ENCODE peak calls at places on chromosome 13, in four cellular contexts. K is fibroblast of lung, M is endothelial cell of umbilical vein, Z is neural progenitor cell. G is an unnamed sample.

GRCh38 chr13:39072842-39073241 is 34.6 kb downstream of the NHLRC3 start:
- DNase-seq in K (no peak), Z (no peak), M (no peak), G (no peak)

GRCh38 chr13:94956407-94957110 is 244.2 kb upstream of the SOX21 start:
- DNase-seq in Z (no peak), M (no peak), K (no peak), G (no peak)

GRCh38 chr13:26019881-26020535 is 31.8 kb downstream of the SHISA2 start:
- DNase-seq in Z (no peak), K (peak), M (peak), G (peak)

GRCh38 chr13:84296386-84296785 is 414.1 kb upstream of the SLITRK1 start:
- DNase-seq in Z (no peak), K (no peak), M (no peak), G (no peak)

GRCh38 chr13:100561599-100562204 is 26.9 kb downstream of the GGACT start:
- DNase-seq in K (no peak), M (no peak), Z (no peak), G (no peak)

GRCh38 chr13:53562419-53562818 is 533.8 kb downstream of the OLFM4 start:
- DNase-seq in K (no peak), Z (no peak), M (no peak), G (no peak)

GRCh38 chr13:23980160-23980551 is 82.9 kb upstream of the C1QTNF9B start:
- DNase-seq in M (peak), K (peak), Z (peak), G (no peak)

GRCh38 chr13:112760440-112760839 is 70.6 kb downstream of the ATP11A start:
- DNase-seq in Z (no peak), M (peak), K (peak), G (peak)

GRCh38 chr13:23668557-23668956 is 98.3 kb downstream of the TNFRSF19 start:
- DNase-seq in K (no peak), Z (no peak), M (no peak), G (no peak)

GRCh38 chr13:101624981-101625380 is 172.5 kb downstream of the ITGBL1 start:
- DNase-seq in Z (no peak), M (no peak), K (no peak), G (no peak)

GRCh38 chr13:113489549-113490495 is 689 bp downstream of the DCUN1D2 start:
- DNase-seq in K (peak), Z (no peak), M (peak), G (no peak)

GRCh38 chr13:74166286-74166685 is 32.1 kb upstream of the KLF12 start:
- DNase-seq in M (no peak), K (no peak), Z (no peak), G (no peak)

GRCh38 chr13:101211261-101211660 is 205.0 kb downstream of the NALCN start:
- DNase-seq in Z (no peak), K (peak), M (peak), G (peak)

GRCh38 chr13:50130686-50131051 is 115.4 kb downstream of the KCNRG start:
- DNase-seq in Z (peak), K (peak), M (peak), G (no peak)

GRCh38 chr13:79710376-79710775 is 229.4 kb downstream of the NDFIP2 start:
- DNase-seq in M (no peak), Z (no peak), K (peak), G (no peak)

GRCh38 chr13:28707629-28708427 is 10.9 kb downstream of the SLC46A3 start:
- DNase-seq in K (peak), Z (no peak), M (no peak), G (peak)

GRCh38 chr13:98938801-98939200 is 39.1 kb downstream of the DOCK9 start:
- DNase-seq in M (no peak), K (no peak), Z (peak), G (no peak)

GRCh38 chr13:110294146-110294545 is 12.8 kb downstream of the COL4A1 start:
- DNase-seq in Z (no peak), M (no peak), K (peak), G (no peak)

GRCh38 chr13:93298741-93299140 is 72.1 kb downstream of the GPC6 start:
- DNase-seq in K (peak), Z (no peak), M (no peak), G (no peak)

GRCh38 chr13:79423340-79423739 is 17.3 kb upstream of the RBM26 start:
- DNase-seq in M (no peak), Z (no peak), K (no peak), G (no peak)

GRCh38 chr13:98781905-98782304 is 29.4 kb upstream of the SLC15A1 start:
- DNase-seq in K (no peak), M (no peak), Z (no peak), G (no peak)

GRCh38 chr13:29922896-29923295 is 72.5 kb upstream of the UBL3 start:
- DNase-seq in Z (no peak), K (peak), M (no peak), G (no peak)

GRCh38 chr13:113666324-113666660 is 727 bp upstream of the GRK1 start:
- DNase-seq in K (no peak), Z (no peak), M (no peak), G (no peak)

GRCh38 chr13:94776300-94776699 is 64.0 kb upstream of the SOX21 start:
- DNase-seq in K (no peak), M (no peak), Z (no peak), G (no peak)

GRCh38 chr13:64273780-64274179 is 2858.1 kb upstream of the PCDH20 start:
- DNase-seq in K (no peak), M (no peak), Z (no peak), G (no peak)

GRCh38 chr13:100528820-100529219 is 59.8 kb downstream of the GGACT start:
- DNase-seq in M (no peak), K (no peak), Z (no peak), G (no peak)

GRCh38 chr13:112756967-112757758 is 67.3 kb downstream of the ATP11A start:
- DNase-seq in K (no peak), M (no peak), Z (peak), G (no peak)

GRCh38 chr13:44431150-44431549 is 57.5 kb downstream of the SERP2 start:
- DNase-seq in K (no peak), Z (peak), M (no peak), G (no peak)

GRCh38 chr13:101025925-101026324 is 351.3 kb upstream of the TMTC4 start:
- DNase-seq in Z (no peak), M (no peak), K (no peak), G (no peak)

GRCh38 chr13:113846639-113847318 is 17.1 kb downstream of the GAS6 start:
- DNase-seq in K (no peak), Z (no peak), M (no peak), G (no peak)

GRCh38 chr13:39209731-39210633 is 171.7 kb downstream of the NHLRC3 start:
- DNase-seq in M (no peak), K (peak), Z (no peak), G (no peak)

GRCh38 chr13:99650410-99650809 is 149.1 kb downstream of the TM9SF2 start:
- DNase-seq in Z (no peak), M (no peak), K (no peak), G (no peak)

GRCh38 chr13:111245781-111246384 is 74.6 kb upstream of the TEX29 start:
- DNase-seq in K (peak), Z (no peak), M (no peak), G (no peak)

GRCh38 chr13:39417131-39417530 is 185.9 kb downstream of the LHFPL6 start:
- DNase-seq in K (no peak), M (no peak), Z (peak), G (no peak)

GRCh38 chr13:79237981-79238380 is 168.1 kb downstream of the RBM26 start:
- DNase-seq in Z (no peak), K (no peak), M (no peak), G (no peak)

GRCh38 chr13:75308222-75308621 is 173.7 kb downstream of the TBC1D4 start:
- DNase-seq in K (no peak), M (no peak), Z (no peak), G (no peak)

GRCh38 chr13:112145221-112146072 is 78.5 kb downstream of the SOX1 start:
- DNase-seq in K (no peak), M (no peak), Z (no peak), G (no peak)

GRCh38 chr13:72726721-72727416 is 560 bp downstream of the MZT1 start:
- DNase-seq in K (peak), Z (peak), M (no peak), G (no peak)

DNA sequence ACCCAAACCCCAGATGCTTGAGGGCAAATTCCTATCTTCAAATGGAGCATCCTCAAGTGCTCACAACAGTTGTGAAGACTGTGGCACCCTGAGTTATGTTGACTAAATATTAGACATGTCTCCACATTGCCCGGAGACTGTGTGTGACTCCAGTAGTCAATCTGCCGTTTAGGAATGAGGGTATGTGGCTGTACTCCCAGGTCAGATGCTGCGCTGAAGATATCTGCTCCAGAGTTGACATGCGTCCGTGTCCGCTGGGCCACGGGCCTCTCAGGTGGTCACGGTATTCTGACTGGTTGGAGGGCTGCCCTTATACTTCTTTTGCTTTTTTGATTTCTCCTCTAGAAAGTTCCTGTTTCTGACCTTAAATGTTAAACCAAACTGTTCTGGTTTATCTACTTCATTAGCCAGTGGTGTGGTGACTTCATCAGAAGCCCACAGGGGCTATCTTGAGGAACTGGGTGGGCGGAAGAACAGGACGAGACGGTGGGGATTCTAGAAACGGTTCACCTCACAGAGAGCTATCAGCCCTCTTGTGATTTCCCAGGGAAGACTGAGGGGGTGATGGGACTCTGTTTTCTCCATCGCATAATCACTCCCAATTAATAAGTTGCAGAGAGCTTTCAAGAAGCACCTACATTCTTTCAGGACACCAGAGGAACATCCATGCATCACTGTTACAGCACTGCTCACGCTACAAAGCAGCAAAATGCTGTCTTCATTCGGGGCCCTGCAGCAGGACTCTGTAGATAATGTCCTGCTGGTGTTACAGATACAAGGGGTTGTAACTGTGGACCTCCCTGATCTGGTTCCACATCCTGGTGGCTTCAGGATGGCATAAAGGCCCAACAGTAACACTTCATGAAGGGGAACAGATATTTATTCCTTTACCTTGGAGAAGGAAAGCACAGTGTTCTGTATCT is 1.3 kb upstream of the LCP1 start:
- DNase-seq in Z (no peak), K (no peak), M (no peak), G (no peak)
- H3K27ac ChIP-seq in Z (no peak), K (no peak), M (no peak), G (no peak)

DNA sequence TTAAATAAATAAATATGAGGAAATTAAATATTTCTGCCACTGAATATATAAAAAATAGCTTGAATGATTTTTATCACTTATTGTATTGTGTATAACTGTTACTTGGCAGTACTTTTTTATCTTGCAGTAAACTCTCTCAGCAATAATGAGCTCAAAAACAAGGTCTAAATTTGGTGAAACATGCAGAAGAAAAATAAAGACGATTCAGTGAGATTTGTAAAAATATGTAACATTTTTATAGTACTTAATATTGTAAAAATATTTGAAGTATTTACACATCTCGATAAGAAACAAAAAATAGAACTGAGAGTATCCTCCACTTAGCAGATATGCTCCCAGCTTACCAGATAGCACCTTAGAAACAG is 120.6 kb upstream of the MLNR start:
- DNase-seq in Z (no peak), M (no peak), K (no peak), G (no peak)
- H3K27ac ChIP-seq in Z (no peak), M (peak), K (no peak), G (no peak)

GRCh38 chr13:59415498-59415897 is 748.2 kb downstream of the DIAPH3 start:
- DNase-seq in Z (no peak), M (no peak), K (no peak), G (no peak)
- H3K27ac ChIP-seq in Z (no peak), M (no peak), K (no peak), G (no peak)

GRCh38 chr13:48979892-48980291 is 4.2 kb downstream of the FNDC3A start:
- DNase-seq in K (no peak), M (no peak), Z (no peak), G (no peak)
- H3K27ac ChIP-seq in K (no peak), M (no peak), Z (no peak), G (peak)

DNA sequence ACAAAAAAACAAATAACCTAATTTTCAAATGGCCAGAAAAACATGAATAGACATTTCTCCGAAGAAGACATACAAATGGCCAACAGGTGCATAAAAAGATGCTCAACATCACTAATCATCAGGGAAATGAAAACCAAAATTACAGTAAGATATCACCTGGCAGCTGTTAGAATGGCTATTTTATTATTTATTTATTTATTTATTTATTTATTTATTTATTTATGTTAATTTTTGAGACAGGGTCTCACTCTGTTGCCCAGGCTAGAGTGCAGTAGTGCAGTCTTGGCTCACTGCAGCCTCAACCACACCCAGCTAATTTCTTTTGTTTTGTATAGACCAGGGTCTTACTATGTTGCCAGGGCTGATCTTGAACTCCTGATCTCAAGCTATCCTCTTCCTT is 27.1 kb upstream of the LATS2 start:
- DNase-seq in Z (no peak), K (no peak), M (no peak), G (no peak)
- H3K27ac ChIP-seq in Z (no peak), K (no peak), M (no peak), G (no peak)

GRCh38 chr13:21148557-21149258 is 27.6 kb downstream of the SKA3 start:
- DNase-seq in Z (no peak), M (no peak), K (no peak), G (no peak)
- H3K27ac ChIP-seq in Z (no peak), M (no peak), K (no peak), G (no peak)

GRCh38 chr13:37316935-37317334 is 211.5 kb upstream of the CSNK1A1L start:
- DNase-seq in M (no peak), K (no peak), Z (no peak), G (no peak)

GRCh38 chr13:37319041-37319443 is 213.6 kb upstream of the CSNK1A1L start:
- DNase-seq in M (no peak), K (peak), Z (no peak), G (no peak)

DNA sequence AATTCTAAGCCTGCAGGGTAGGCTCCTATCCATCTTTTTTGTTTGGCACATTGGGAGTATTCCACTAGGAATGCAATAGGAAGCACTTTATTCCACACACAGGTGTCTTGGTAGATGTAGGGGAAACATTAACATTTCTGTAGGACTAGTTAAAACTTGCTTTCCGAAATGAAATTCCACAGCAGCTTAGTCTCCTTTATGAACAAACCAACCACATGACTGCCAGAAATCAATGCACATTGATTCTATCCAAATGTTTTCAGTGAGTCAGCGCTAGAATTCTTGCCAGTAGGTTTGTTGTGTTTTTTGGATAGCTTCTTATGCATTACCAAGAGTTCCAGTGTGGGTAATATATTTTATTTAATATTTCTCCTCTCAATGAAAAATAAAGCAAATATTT is 207.9 kb upstream of the CSNK1A1L start:
- DNase-seq in K (peak), Z (no peak), M (no peak), G (peak)
- H3K27ac ChIP-seq in K (no peak), Z (no peak), M (no peak), G (peak)

DNA sequence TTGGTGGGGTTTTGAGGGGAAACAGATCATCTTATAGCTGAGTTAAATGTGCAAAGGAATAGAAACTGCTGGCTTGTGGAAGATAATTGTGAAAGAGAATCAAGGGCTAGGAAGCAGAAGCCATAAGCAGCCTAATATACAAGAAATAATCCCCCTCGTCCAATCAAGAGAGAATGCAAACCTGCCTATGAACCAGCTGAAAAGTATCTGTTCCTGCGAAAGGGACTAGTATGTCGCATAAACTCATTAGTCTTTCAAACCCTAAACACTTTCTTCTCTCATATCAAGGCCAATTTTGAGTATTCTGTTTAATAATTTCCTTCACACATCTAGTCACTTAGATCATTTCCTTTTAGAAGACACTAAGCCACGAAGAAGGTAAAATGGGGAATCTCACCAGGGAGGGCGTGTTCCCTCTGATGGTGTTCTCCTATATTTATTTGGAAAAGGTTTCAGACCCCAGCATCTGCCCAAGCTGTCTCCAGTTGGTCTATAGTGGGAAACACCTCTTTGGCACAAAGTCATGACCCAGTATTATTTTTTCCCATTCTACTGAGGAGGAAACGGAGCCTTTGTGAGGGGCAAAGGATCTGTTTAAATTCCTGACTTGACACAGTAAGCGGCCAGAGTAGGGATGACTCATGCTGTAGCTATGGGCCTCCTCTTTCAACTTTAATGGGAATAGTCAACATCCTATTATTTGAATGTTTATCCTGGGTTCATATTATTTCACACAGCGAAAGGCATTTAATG is 126.3 kb downstream of the FOXO1 start:
- DNase-seq in K (peak), M (peak), Z (peak), G (no peak)
- H3K27ac ChIP-seq in K (no peak), M (peak), Z (no peak), G (peak)

DNA sequence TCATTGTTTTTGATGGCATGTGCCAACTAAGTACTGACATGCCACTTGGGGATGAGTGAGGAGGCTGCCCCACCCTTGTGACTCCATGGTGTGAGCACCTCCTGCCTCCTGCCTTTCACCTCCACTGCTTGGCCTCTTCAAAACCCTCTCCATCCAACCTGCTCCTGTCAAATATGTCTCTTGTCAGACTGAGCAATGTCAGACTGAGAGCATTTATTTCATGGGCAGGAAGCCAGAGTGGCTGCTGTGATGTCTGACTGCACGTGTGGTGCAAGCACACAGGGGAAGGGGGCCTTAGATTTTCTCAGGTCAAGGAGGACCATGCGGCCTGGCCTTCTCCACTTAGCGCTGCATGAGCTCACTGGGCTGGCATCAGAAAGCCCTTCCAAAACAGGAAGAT is 68.3 kb downstream of the STARD13 start:
- DNase-seq in Z (no peak), K (no peak), M (no peak), G (no peak)
- H3K27ac ChIP-seq in Z (no peak), K (no peak), M (no peak), G (peak)

GRCh38 chr13:97339989-97340361 is 94.0 kb upstream of the RAP2A start:
- DNase-seq in Z (no peak), M (no peak), K (no peak), G (no peak)

GRCh38 chr13:97338571-97338970 is 95.4 kb upstream of the RAP2A start:
- DNase-seq in Z (no peak), K (no peak), M (no peak), G (no peak)

GRCh38 chr13:97339019-97339988 is 94.7 kb upstream of the RAP2A start:
- DNase-seq in K (peak), M (no peak), Z (no peak), G (no peak)

GRCh38 chr13:97335488-97336134 is 98.4 kb upstream of the RAP2A start:
- DNase-seq in K (no peak), M (peak), Z (no peak), G (no peak)

GRCh38 chr13:97337985-97338384 is 96.0 kb upstream of the RAP2A start:
- DNase-seq in K (no peak), Z (no peak), M (no peak), G (no peak)
- H3K27ac ChIP-seq in K (no peak), Z (no peak), M (no peak), G (no peak)